ENCODE peak calls at places on chromosome 20, in seven cellular contexts. K is GM23248; V is spleen; G is CD8-positive, alpha-beta T cell; Q is fibroblast of lung; T is endodermal cell; E is heart right ventricle. U is an unnamed sample. For H3K27me3 and H3K4me1, the result is how much of the 10 kb centered on the place peaks cover.

GRCh38 chr20:53961527-53961926 is 108.9 kb downstream of the BCAS1 start:
- DNase-seq in K (no peak), V (no peak), G (no peak), Q (no peak), T (no peak), E (no peak), U (no peak)

GRCh38 chr20:47271216-47271615 is 85.3 kb downstream of the ZMYND8 start:
- DNase-seq in K (no peak), V (no peak), G (no peak), Q (no peak), T (no peak), E (no peak), U (no peak)

GRCh38 chr20:14312001-14312400 is 25.4 kb downstream of the FLRT3 start:
- DNase-seq in K (no peak), V (no peak), G (no peak), Q (no peak), T (peak), E (no peak), U (no peak)

GRCh38 chr20:39825950-39826349 is 863.1 kb downstream of the MAFB start:
- DNase-seq in K (peak), V (no peak), G (no peak), Q (no peak), T (no peak), E (no peak), U (no peak)

GRCh38 chr20:63545814-63546213 is 1.7 kb downstream of the SRMS start:
- DNase-seq in K (no peak), V (no peak), G (no peak), Q (no peak), T (no peak), E (no peak), U (no peak)

GRCh38 chr20:8616792-8617191 is 452.1 kb upstream of the PLCB4 start:
- DNase-seq in K (peak), V (no peak), G (no peak), Q (peak), T (no peak), E (no peak), U (no peak)

GRCh38 chr20:63151554-63152321 is 64.2 kb downstream of the YTHDF1 start:
- DNase-seq in K (peak), V (peak), G (no peak), Q (peak), T (no peak), E (peak), U (no peak)

GRCh38 chr20:8523684-8524083 is 391.6 kb downstream of the PLCB1 start:
- DNase-seq in K (no peak), V (no peak), G (no peak), Q (peak), T (peak), E (no peak), U (no peak)

GRCh38 chr20:44447827-44448419 is 27.8 kb upstream of the TTPAL start:
- DNase-seq in K (no peak), V (no peak), G (no peak), Q (no peak), T (no peak), E (no peak), U (no peak)

GRCh38 chr20:7980332-7981046 is 39.1 kb downstream of the TMX4 start:
- DNase-seq in K (peak), V (no peak), G (no peak), Q (peak), T (peak), E (no peak), U (no peak)

GRCh38 chr20:41142914-41143313 is 5.6 kb downstream of the PLCG1 start:
- DNase-seq in K (no peak), V (no peak), G (peak), Q (no peak), T (no peak), E (no peak), U (no peak)

GRCh38 chr20:44022464-44022863 is 107.8 kb downstream of the TOX2 start:
- DNase-seq in K (no peak), V (no peak), G (no peak), Q (no peak), T (no peak), E (no peak), U (no peak)

GRCh38 chr20:13930246-13930645 is 60.2 kb downstream of the SEL1L2 start:
- DNase-seq in K (peak), V (no peak), G (no peak), Q (no peak), T (no peak), E (no peak), U (no peak)

GRCh38 chr20:10761232-10761631 is 87.4 kb upstream of the JAG1 start:
- DNase-seq in K (no peak), V (no peak), G (no peak), Q (peak), T (no peak), E (no peak), U (no peak)

GRCh38 chr20:11373391-11373790 is 544.3 kb upstream of the BTBD3 start:
- DNase-seq in K (no peak), V (no peak), G (no peak), Q (peak), T (no peak), E (peak), U (no peak)

GRCh38 chr20:44743080-44743701 is 2.5 kb upstream of the KCNK15 start:
- DNase-seq in K (no peak), V (no peak), G (no peak), Q (no peak), T (no peak), E (no peak), U (no peak)

GRCh38 chr20:32358883-32359632 is 927 bp downstream of the ASXL1 start:
- DNase-seq in K (peak), V (peak), G (peak), Q (peak), T (peak), E (peak), U (no peak)

GRCh38 chr20:32536861-32537656 is 48.1 kb downstream of the NOL4L start:
- DNase-seq in K (no peak), V (peak), G (peak), Q (no peak), T (no peak), E (no peak), U (no peak)

GRCh38 chr20:1883986-1884385 is 11.2 kb upstream of the SIRPA start:
- DNase-seq in K (peak), V (peak), G (no peak), Q (no peak), T (no peak), E (no peak), U (no peak)

GRCh38 chr20:42361402-42361801 is 743.2 kb upstream of the CHD6 start:
- DNase-seq in K (no peak), V (no peak), G (no peak), Q (no peak), T (no peak), E (no peak), U (no peak)

GRCh38 chr20:59446361-59446760 is 145.9 kb downstream of the EDN3 start:
- DNase-seq in K (no peak), V (no peak), G (no peak), Q (no peak), T (no peak), E (no peak), U (no peak)

GRCh38 chr20:2604506-2604835 is 48.0 kb upstream of the NOP56 start:
- DNase-seq in K (no peak), V (no peak), G (no peak), Q (no peak), T (no peak), E (no peak), U (no peak)

GRCh38 chr20:20823469-20823868 is 111.0 kb upstream of the RALGAPA2 start:
- DNase-seq in K (no peak), V (no peak), G (no peak), Q (no peak), T (no peak), E (no peak), U (no peak)

GRCh38 chr20:54848984-54849538 is 373.7 kb downstream of the DOK5 start:
- DNase-seq in K (no peak), V (no peak), G (no peak), Q (no peak), T (no peak), E (no peak), U (no peak)

GRCh38 chr20:61055642-61056041 is 196.4 kb upstream of the CDH4 start:
- DNase-seq in K (no peak), V (no peak), G (no peak), Q (no peak), T (no peak), E (no peak), U (no peak)

GRCh38 chr20:61055130-61055529 is 196.9 kb upstream of the CDH4 start:
- DNase-seq in K (no peak), V (no peak), G (no peak), Q (no peak), T (no peak), E (no peak), U (no peak)

GRCh38 chr20:61052796-61053442 is 199.1 kb upstream of the CDH4 start:
- DNase-seq in K (no peak), V (no peak), G (no peak), Q (no peak), T (no peak), E (no peak), U (no peak)

GRCh38 chr20:61053487-61054277 is 198.4 kb upstream of the CDH4 start:
- DNase-seq in K (no peak), V (no peak), G (no peak), Q (no peak), T (no peak), E (no peak), U (no peak)

DNA sequence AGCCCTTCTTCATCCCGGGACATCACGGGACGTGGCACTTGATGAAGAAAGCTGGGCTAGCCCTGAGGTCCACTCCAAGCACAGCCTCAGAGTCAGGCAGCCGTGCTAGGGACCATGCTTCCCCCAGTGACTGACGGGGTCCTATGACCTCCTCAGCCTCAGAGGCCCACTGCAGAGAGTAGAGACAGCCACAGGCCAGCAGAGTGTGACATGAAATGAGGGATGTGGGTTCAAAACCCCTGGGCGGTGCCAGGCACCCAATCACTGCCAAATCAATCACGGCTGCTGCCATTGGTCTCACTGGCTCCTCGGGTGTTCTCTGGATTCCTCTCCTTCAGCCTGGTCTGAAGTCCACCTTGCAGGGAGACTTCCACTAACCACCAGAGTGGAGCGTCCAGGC is 197.7 kb upstream of the CDH4 start:
- DNase-seq in K (no peak), V (no peak), G (no peak), Q (no peak), T (no peak), E (no peak), U (no peak)
- H3K27me3 ChIP-seq in K (under half), V (under half), G (under half), Q (under half), T (under half), E (under half), U (under half)

GRCh38 chr20:38179846-38180245 is 14.8 kb upstream of the TGM2 start:
- DNase-seq in K (no peak), V (no peak), G (no peak), Q (no peak), T (no peak), E (no peak), U (no peak)

GRCh38 chr20:38178581-38178980 is 13.5 kb upstream of the TGM2 start:
- DNase-seq in K (no peak), V (no peak), G (no peak), Q (no peak), T (no peak), E (no peak), U (no peak)

GRCh38 chr20:38181971-38182370 is 16.9 kb upstream of the TGM2 start:
- DNase-seq in K (no peak), V (no peak), G (no peak), Q (no peak), T (no peak), E (no peak), U (peak)

GRCh38 chr20:38180781-38181180 is 15.7 kb upstream of the TGM2 start:
- DNase-seq in K (peak), V (no peak), G (no peak), Q (no peak), T (no peak), E (no peak), U (no peak)

GRCh38 chr20:38181207-38181693 is 16.2 kb upstream of the TGM2 start:
- DNase-seq in K (no peak), V (no peak), G (no peak), Q (no peak), T (no peak), E (no peak), U (no peak)
- H3K4me1 ChIP-seq in K (under half), V (under half), G (under half), Q (under half), T (under half), E (under half), U (under half)

GRCh38 chr20:19121916-19122315 is 90.5 kb upstream of the SLC24A3 start:
- DNase-seq in K (no peak), V (no peak), G (no peak), Q (no peak), T (no peak), E (no peak), U (no peak)
- H3K27me3 ChIP-seq in K (under half), V (under half), G (under half), Q (under half), T (under half), E (under half), U (under half)

GRCh38 chr20:50799176-50799889 is 4.5 kb downstream of the BCAS4 start:
- DNase-seq in K (no peak), V (peak), G (no peak), Q (no peak), T (peak), E (no peak), U (no peak)

GRCh38 chr20:50802289-50802688 is 7.4 kb downstream of the BCAS4 start:
- DNase-seq in K (no peak), V (peak), G (no peak), Q (no peak), T (no peak), E (no peak), U (no peak)

GRCh38 chr20:50798650-50799049 is 3.8 kb downstream of the BCAS4 start:
- DNase-seq in K (no peak), V (peak), G (no peak), Q (no peak), T (no peak), E (no peak), U (no peak)

GRCh38 chr20:50801747-50802125 is 6.9 kb downstream of the BCAS4 start:
- DNase-seq in K (no peak), V (peak), G (no peak), Q (no peak), T (no peak), E (no peak), U (no peak)

DNA sequence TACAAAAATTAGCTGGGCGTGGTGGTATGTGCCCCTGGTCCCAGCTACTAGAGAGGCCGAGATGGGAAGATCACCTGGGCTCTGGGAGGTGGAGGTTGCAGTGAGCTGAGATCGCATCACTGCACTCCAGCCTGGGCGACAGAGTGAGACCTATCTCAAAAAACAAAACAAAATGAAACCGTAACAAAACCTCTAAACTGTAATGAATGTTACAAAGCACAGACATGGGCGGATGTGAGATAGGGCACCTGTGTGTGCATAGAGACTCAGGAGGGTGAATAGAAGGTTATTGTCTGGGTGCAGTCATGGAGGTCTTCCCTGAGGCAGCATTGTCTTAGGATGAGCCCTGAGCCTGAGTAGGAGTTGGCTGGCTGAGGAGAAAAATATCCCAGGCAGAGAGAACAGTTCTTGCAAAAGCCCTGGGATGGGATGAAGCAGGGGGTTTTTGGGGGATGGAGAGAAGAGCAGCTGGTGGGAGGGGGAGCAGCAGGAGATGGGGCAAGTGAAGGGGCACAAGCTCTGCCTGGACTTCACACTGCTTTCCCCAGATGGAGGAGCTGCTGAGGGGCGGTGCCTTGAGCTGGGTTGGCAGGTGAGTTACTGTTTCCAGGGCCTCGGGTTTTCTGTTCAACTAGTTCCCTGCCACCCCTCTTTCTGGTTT is 5.2 kb downstream of the BCAS4 start:
- DNase-seq in K (no peak), V (peak), G (no peak), Q (no peak), T (peak), E (no peak), U (no peak)
- H3K4me1 ChIP-seq in K (under half), V (half or more), G (under half), Q (under half), T (under half), E (under half), U (under half)

GRCh38 chr20:676315-676937 is 824 bp upstream of the SCRT2 start:
- DNase-seq in K (no peak), V (no peak), G (no peak), Q (no peak), T (no peak), E (peak), U (no peak)
- H3K27me3 ChIP-seq in K (half or more), V (half or more), G (under half), Q (under half), T (half or more), E (half or more), U (under half)

GRCh38 chr20:35001596-35002362 is 46.1 kb downstream of the MYH7B start:
- DNase-seq in K (peak), V (peak), G (no peak), Q (no peak), T (peak), E (no peak), U (no peak)
- H3K4me1 ChIP-seq in K (under half), V (under half), G (under half), Q (under half), T (under half), E (under half), U (under half)

DNA sequence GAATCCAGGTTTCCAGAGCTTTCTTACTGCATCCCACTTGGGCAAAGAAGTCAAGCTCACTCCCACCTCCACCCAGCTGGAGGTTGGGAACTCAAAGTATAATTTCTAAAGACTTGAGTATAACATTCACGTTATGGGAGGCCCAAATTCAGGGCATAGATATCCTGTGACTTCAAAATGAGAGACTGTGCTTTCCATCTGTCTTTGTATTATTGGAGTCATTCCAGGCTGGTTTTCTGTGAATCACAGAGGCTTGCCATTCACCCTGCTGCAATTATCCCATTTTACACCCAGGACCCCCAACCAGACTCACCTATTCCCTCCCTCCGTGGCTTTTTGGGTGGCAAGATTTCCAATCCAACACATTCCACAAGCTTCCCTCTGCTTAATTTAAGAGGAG is 19.3 kb upstream of the SRC start:
- DNase-seq in K (peak), V (no peak), G (no peak), Q (no peak), T (no peak), E (no peak), U (no peak)
- H3K27me3 ChIP-seq in K (under half), V (under half), G (under half), Q (under half), T (under half), E (under half), U (under half)